ENCODE peak calls at places on chromosomes 6 and 20, in four cellular contexts. S, P, H and I are unnamed samples.

GRCh38 chr20:14643146-14643545 is 305.7 kb upstream of the FLRT3 start:
- DNase-seq in S (no peak), H (no peak), P (no peak), I (no peak)

GRCh38 chr6:19771753-19772336 is 65.3 kb upstream of the ID4 start:
- DNase-seq in S (no peak), P (peak; percentile 46), H (no peak), I (peak; percentile 22)

GRCh38 chr6:90703383-90703782 is 116.5 kb upstream of the MAP3K7 start:
- DNase-seq in H (no peak), P (no peak), S (no peak), I (no peak)

GRCh38 chr6:84077645-84078044 is 44.1 kb downstream of the MRAP2 start:
- DNase-seq in S (no peak), P (no peak), H (no peak), I (no peak)

GRCh38 chr20:5746064-5746463 is 4.1 kb upstream of the SHLD1 start:
- DNase-seq in H (no peak), P (no peak), S (no peak), I (no peak)

GRCh38 chr6:168177492-168177891 is 98.5 kb upstream of the FRMD1 start:
- DNase-seq in S (no peak), H (no peak), P (no peak), I (no peak)

GRCh38 chr6:135145509-135145865 is 35.6 kb upstream of the MYB start:
- DNase-seq in S (no peak), H (no peak), P (no peak), I (no peak)

GRCh38 chr6:31158863-31159855 is 770 bp downstream of the TCF19 start:
- DNase-seq in P (no peak), H (peak; percentile 19), S (no peak), I (no peak)

GRCh38 chr20:56795492-56795891 is 166.4 kb downstream of the TFAP2C start:
- DNase-seq in S (no peak), H (no peak), P (no peak), I (no peak)

GRCh38 chr6:148466158-148466557 is 123.5 kb downstream of the SASH1 start:
- DNase-seq in P (no peak), H (no peak), S (no peak), I (no peak)